ENCODE peak calls at places on chromosomes 7 and 10, in seven cellular contexts. C is NCI-H2081; W is fibroblast of villous mesenchyme; G is activated CD8-positive, alpha-beta T cell treated with anti-CD3 and anti-CD28 coated beads, Interleukin-2, amount 10 ng/mL, durations not matched to agents 7 days and 5 days; A is progenitor cell of endocrine pancreas; K is RPMI8226; F is hepatocyte. V is an unnamed sample.

GRCh38 chr10:17645591-17646345 is 1.8 kb downstream of the STAM start:
- DNase-seq in C (no peak), W (no peak), G (peak), A (no peak), K (no peak), F (peak), V (no peak)

GRCh38 chr7:130841416-130841815 is 107.4 kb upstream of the KLF14 start:
- DNase-seq in C (no peak), W (no peak), G (peak), A (no peak), K (no peak), F (no peak), V (no peak)

GRCh38 chr10:130928306-130928705 is 383.2 kb downstream of the TCERG1L start:
- DNase-seq in C (no peak), W (no peak), G (no peak), A (no peak), K (no peak), F (no peak), V (peak)

GRCh38 chr7:75931676-75932075 is 16.7 kb downstream of the POR start:
- DNase-seq in C (peak), W (no peak), G (no peak), A (no peak), K (no peak), F (no peak), V (no peak)

GRCh38 chr7:96327429-96327828 is 5.5 kb upstream of the SLC25A13 start:
- DNase-seq in C (peak), W (no peak), G (no peak), A (no peak), K (peak), F (peak), V (peak)

GRCh38 chr7:144414815-144415214 is 11.3 kb upstream of the NOBOX start:
- DNase-seq in C (no peak), W (no peak), G (no peak), A (no peak), K (no peak), F (no peak), V (no peak)

GRCh38 chr7:127961787-127962463 is 69.3 kb downstream of the LRRC4 start:
- DNase-seq in C (no peak), W (no peak), G (no peak), A (no peak), K (no peak), F (peak), V (no peak)

GRCh38 chr7:67947191-67947590 is 950.6 kb downstream of the TYW1 start:
- DNase-seq in C (no peak), W (no peak), G (no peak), A (no peak), K (no peak), F (no peak), V (no peak)

GRCh38 chr10:31100176-31100575 is 68.5 kb upstream of the ZNF438 start:
- DNase-seq in C (no peak), W (no peak), G (no peak), A (no peak), K (no peak), F (no peak), V (no peak)

GRCh38 chr7:27994639-27995038 is 186.0 kb downstream of the JAZF1 start:
- DNase-seq in C (peak), W (peak), G (no peak), A (no peak), K (no peak), F (no peak), V (no peak)

GRCh38 chr7:159022238-159022993 is 122.3 kb downstream of the VIPR2 start:
- DNase-seq in C (no peak), W (peak), G (no peak), A (no peak), K (peak), F (peak), V (no peak)

GRCh38 chr10:86520871-86521619 is 547 bp downstream of the WAPL start:
- DNase-seq in C (peak), W (peak), G (peak), A (peak), K (peak), F (peak), V (peak)

GRCh38 chr7:102891693-102892261 is 21.0 kb upstream of the LRRC17 start:
- DNase-seq in C (no peak), W (peak), G (no peak), A (no peak), K (no peak), F (peak), V (peak)

GRCh38 chr10:17238445-17239275 is 10.6 kb downstream of the VIM start:
- DNase-seq in C (no peak), W (peak), G (no peak), A (no peak), K (no peak), F (no peak), V (no peak)